ENCODE peak calls at places on chromosome 1, in eight cellular contexts. H, P, J, R, C, L, Z and U are unnamed samples.

GRCh38 chr1:47436979-47437517 is 796 bp upstream of the FOXD2 start:
- DNase-seq in C (peak), L (no peak), J (no peak), Z (no peak), H (no peak), P (peak), R (peak), U (no peak)

GRCh38 chr1:41811051-41811795 is 107.5 kb downstream of the HIVEP3 start:
- DNase-seq in H (no peak), R (no peak), J (peak), C (no peak), Z (no peak), P (no peak), L (no peak), U (no peak)

GRCh38 chr1:61000327-61000726 is 82.0 kb upstream of the NFIA start:
- DNase-seq in J (no peak), H (no peak), C (no peak), P (no peak), R (no peak), L (no peak), Z (no peak), U (no peak)

GRCh38 chr1:39154553-39155361 is 49.7 kb upstream of the MACF1 start:
- DNase-seq in H (peak), C (no peak), Z (no peak), P (peak), J (peak), R (no peak), L (no peak), U (no peak)

GRCh38 chr1:115283681-115284146 is 54.3 kb downstream of the NGF start:
- DNase-seq in J (no peak), Z (no peak), P (no peak), H (no peak), L (no peak), C (no peak), R (no peak), U (peak)

GRCh38 chr1:43354471-43354870 is 4.3 kb upstream of the CDC20 start:
- DNase-seq in H (no peak), R (no peak), C (no peak), L (no peak), J (no peak), P (no peak), Z (no peak), U (no peak)

GRCh38 chr1:26999440-26999987 is 6.0 kb downstream of the TRNP1 start:
- DNase-seq in J (peak), H (peak), C (peak), L (no peak), R (peak), P (peak), Z (peak), U (peak)

GRCh38 chr1:174406421-174406820 is 41.3 kb upstream of the GPR52 start:
- DNase-seq in P (no peak), C (peak), Z (no peak), L (no peak), R (no peak), H (no peak), J (no peak), U (no peak)

DNA sequence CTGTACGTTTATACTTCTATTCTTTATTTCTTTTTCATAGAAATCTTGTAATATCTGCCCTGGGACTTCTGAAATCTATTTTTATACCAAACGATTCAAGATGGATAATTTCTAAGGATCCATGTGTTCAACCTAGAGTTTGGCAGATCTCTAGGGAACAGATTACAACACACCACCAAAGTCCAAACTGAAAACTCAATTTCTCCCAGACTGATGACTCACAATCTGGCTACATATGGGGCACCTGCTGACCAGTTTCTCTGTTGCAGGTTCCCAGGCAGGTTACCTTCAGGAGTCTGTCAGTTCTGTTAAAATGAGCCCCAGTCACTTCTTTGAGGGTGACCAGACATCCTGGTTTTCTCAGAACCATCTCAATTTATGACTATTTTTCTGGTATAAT is 439.4 kb downstream of the GPATCH2 start:
- DNase-seq in P (no peak), H (no peak), Z (no peak), J (no peak), L (no peak), R (no peak), C (peak), U (no peak)
- TF ChIP-seq CTCF in P (no peak), H (no peak), Z (no peak), J (no peak), L (no peak), R (no peak), C (no peak), U (no peak)

DNA sequence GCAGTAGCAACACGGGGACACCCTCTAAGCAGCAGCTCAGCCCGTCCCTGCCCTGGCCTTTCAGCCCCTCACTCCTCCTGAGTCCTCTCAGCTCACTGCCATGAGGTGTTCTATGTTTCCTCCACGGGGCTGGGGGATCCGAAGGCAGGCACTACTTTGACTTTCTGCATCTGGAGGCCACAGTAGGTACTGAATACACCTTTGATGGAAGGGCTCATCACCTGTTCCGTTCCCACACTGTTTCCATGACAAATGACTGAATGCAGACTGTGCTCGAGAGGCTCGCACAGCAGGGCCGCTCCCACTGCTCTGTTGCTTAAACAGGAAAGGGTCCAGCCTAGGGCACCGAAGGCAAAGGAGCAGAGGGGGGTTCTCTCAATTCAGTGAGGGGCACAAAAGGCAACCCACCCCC is 77.6 kb upstream of the DNAH14 start:
- DNase-seq in Z (no peak), L (no peak), J (no peak), C (no peak), H (no peak), R (no peak), P (no peak), U (no peak)
- TF ChIP-seq CTCF in Z (no peak), L (peak), J (no peak), C (no peak), H (no peak), R (no peak), P (no peak), U (no peak)

DNA sequence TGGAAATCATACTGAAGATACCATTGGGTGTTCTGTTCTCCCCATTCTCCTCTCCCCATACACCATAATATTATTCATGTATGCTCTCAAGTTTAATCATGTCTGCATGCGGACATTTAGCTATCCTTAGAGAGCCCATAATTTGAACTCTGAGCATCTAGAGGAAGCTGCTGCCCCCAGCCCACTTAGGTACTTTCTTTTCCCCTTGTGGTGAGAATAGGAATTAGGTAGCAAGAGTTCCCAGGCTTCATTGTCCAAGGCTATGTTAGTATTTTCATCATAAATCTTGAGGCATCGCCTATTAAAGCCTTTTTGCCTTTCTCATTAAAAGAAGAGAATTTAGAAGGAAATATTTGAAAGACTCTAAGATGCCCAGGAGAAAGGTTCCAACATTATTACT is 96.3 kb downstream of the ROR1 start:
- DNase-seq in R (no peak), C (no peak), P (no peak), J (no peak), Z (no peak), L (no peak), H (no peak), U (no peak)
- TF ChIP-seq CTCF in R (peak), C (no peak), P (no peak), J (no peak), Z (no peak), L (no peak), H (no peak), U (no peak)

GRCh38 chr1:93681549-93682412 is at the start of gene BCAR3:
- DNase-seq in P (peak), H (peak), L (no peak), R (peak), Z (no peak), J (peak), C (peak), U (peak)
- TF ChIP-seq CTCF in P (peak), H (no peak), L (no peak), R (peak), Z (peak), J (peak), C (peak), U (peak)

GRCh38 chr1:230109871-230110667 is 43.0 kb downstream of the GALNT2 start:
- DNase-seq in P (no peak), J (no peak), H (peak), R (peak), L (peak), C (no peak), Z (no peak), U (no peak)
- TF ChIP-seq CTCF in P (no peak), J (no peak), H (no peak), R (no peak), L (no peak), C (no peak), Z (no peak), U (no peak)

GRCh38 chr1:18353992-18354391 is 126.7 kb upstream of the KLHDC7A start:
- DNase-seq in Z (no peak), L (no peak), P (no peak), H (no peak), C (no peak), R (no peak), J (no peak), U (no peak)
- TF ChIP-seq CTCF in Z (no peak), L (no peak), P (no peak), H (no peak), C (no peak), R (no peak), J (no peak), U (no peak)

DNA sequence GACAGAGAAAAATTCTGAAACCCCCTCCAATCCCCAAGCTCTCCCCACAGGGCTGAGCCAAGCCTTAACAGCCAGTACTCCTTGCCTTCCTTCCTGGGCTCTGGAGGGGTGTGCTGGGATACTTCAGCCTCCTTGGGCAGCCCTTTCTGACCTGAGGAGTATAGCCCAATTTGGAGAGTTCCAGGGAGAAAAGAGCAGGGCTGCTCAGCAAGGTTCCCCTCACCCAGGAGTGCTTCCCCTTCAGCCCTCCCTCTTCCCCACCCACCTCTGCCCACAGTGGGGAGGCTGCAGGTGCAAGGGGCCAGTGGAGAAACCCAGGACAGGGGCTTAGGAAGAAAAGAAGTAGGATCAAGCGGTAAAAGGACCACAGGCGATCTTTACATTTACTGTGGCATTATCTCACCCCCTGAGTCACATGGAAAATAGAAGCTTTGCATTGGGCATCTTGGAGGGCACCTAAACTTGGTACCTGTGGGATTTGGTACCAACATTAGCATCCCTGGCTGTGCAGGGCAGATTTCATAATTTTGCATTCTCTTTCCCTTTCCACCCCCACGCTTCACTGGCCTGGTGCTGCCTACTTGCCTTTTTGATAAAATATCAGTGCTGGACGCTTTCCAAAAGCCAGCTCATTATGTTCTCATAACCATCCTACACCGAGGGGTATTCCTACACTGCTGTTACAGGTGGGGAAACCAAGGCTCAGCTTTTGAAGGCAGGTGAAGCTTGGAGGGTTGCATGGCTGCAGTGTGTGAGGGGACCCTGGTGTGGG is 2.8 kb upstream of the ADORA1 start:
- DNase-seq in Z (no peak), R (no peak), C (peak), L (no peak), P (no peak), H (peak), J (peak), U (no peak)
- TF ChIP-seq CTCF in Z (no peak), R (no peak), C (no peak), L (no peak), P (no peak), H (no peak), J (no peak), U (no peak)

GRCh38 chr1:226920446-226920894 is 19.6 kb upstream of the COQ8A start:
- DNase-seq in J (peak), L (no peak), P (no peak), Z (no peak), R (no peak), H (no peak), C (no peak), U (no peak)
- TF ChIP-seq CTCF in J (no peak), L (no peak), P (no peak), Z (no peak), R (no peak), H (no peak), C (no peak), U (no peak)

GRCh38 chr1:180250883-180251509 is 20.9 kb downstream of the LHX4 start:
- DNase-seq in L (no peak), P (no peak), H (no peak), C (no peak), J (no peak), Z (no peak), R (no peak), U (no peak)

GRCh38 chr1:180248731-180249681 is 18.9 kb downstream of the LHX4 start:
- DNase-seq in J (peak), R (peak), H (no peak), Z (no peak), P (no peak), L (no peak), C (no peak), U (no peak)

GRCh38 chr1:180249725-180250498 is 19.8 kb downstream of the LHX4 start:
- DNase-seq in R (no peak), C (no peak), Z (no peak), L (no peak), P (peak), J (no peak), H (no peak), U (no peak)

GRCh38 chr1:180251526-180252305 is 21.7 kb downstream of the LHX4 start:
- DNase-seq in P (no peak), H (no peak), J (no peak), L (no peak), C (no peak), Z (no peak), R (no peak), U (no peak)

DNA sequence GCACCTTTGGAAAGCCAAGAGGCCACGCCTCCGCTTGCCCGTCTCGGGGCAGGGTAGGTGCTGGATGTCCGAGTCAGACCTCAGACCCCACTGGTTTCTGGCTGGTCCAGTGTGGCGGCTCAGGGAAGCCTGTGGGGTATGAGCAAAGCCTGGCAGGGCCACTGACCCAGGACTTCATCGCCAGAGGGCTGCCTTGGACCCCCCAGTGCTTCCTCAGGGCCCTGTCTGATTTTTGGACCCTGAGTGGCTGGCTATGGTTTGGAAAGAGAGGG is 20.4 kb downstream of the LHX4 start:
- DNase-seq in Z (no peak), L (no peak), R (no peak), C (no peak), J (no peak), P (no peak), H (no peak), U (no peak)
- TF ChIP-seq CTCF in Z (no peak), L (no peak), R (no peak), C (no peak), J (no peak), P (no peak), H (no peak), U (no peak)